ENCODE peak calls at places on chromosomes 4 and X, in seven cellular contexts. D is pancreas; Y is activated CD8-positive, alpha-beta memory T cell treated with anti-CD3 and anti-CD28 coated beads, Interleukin-2, amount 10 ng/mL, durations not matched to agents 7 days and 5 days; H is Right ventricle myocardium superior; P is naive thymus-derived CD8-positive, alpha-beta T cell; F is central memory CD8-positive, alpha-beta T cell; Z is stimulated activated naive CD8-positive, alpha-beta T cell treated with anti-CD3 and anti-CD28 coated beads, Interleukin-15, amount 100 ng/mL, for 72 hours. C is an unnamed sample.

GRCh38 chr4:53116959-53117358 is 248.9 kb downstream of the SCFD2 start:
- ATAC-seq in P (no peak), Y (no peak), H (no peak), D (no peak), Z (no peak), F (no peak), C (no peak)

GRCh38 chr4:81814909-81815539 is 343.3 kb upstream of the RASGEF1B start:
- ATAC-seq in F (no peak), D (no peak), Z (no peak), P (no peak), Y (no peak), H (peak; percentile 55), C (no peak)

GRCh38 chr4:47531954-47532321 is 46.9 kb downstream of the ATP10D start:
- ATAC-seq in Z (no peak), F (no peak), P (no peak), D (no peak), H (peak; percentile 46), Y (peak; percentile 28), C (no peak)

GRCh38 chr4:39036172-39036571 is 4.0 kb upstream of the TMEM156 start:
- ATAC-seq in H (no peak), Y (no peak), P (no peak), D (peak; percentile 67), Z (no peak), F (no peak), C (no peak)

GRCh38 chr4:64158648-64159326 is 250.5 kb downstream of the TECRL start:
- ATAC-seq in D (peak; percentile 67), Y (no peak), P (no peak), F (no peak), H (no peak), Z (no peak), C (no peak)

GRCh38 chrX:119989905-119990408 is 46.4 kb upstream of the NKAP start:
- ATAC-seq in F (no peak), P (peak; percentile 47), H (no peak), D (peak; percentile 35), Y (no peak), Z (peak; percentile 37), C (no peak)

GRCh38 chr4:3526456-3526855 is 5.8 kb downstream of the LRPAP1 start:
- ATAC-seq in D (no peak), F (no peak), Z (no peak), H (no peak), Y (no peak), P (no peak), C (no peak)

GRCh38 chrX:24364326-24364725 is 3.9 kb downstream of the SUPT20HL1 start:
- ATAC-seq in Z (no peak), F (no peak), P (no peak), H (no peak), D (no peak), Y (peak; percentile 12), C (no peak)

GRCh38 chr4:138266948-138267347 is 24.8 kb upstream of the SLC7A11 start:
- ATAC-seq in D (no peak), Z (no peak), P (no peak), Y (no peak), H (no peak), F (no peak), C (no peak)

GRCh38 chr4:104128031-104128849 is 366.5 kb downstream of the CXXC4 start:
- ATAC-seq in D (peak; percentile 51), F (no peak), Y (no peak), P (no peak), H (no peak), Z (no peak), C (no peak)

GRCh38 chrX:74251006-74251930 is 52.7 kb upstream of the ZCCHC13 start:
- ATAC-seq in H (peak; percentile 56), P (no peak), Z (no peak), F (no peak), Y (no peak), D (peak; percentile 59), C (no peak)

GRCh38 chr4:152501846-152502536 is 33.9 kb downstream of the FBXW7 start:
- ATAC-seq in H (no peak), D (no peak), Y (peak; percentile 65), F (no peak), Z (peak; percentile 89), P (no peak), C (peak; percentile 61)

GRCh38 chr4:177413092-177413491 is 29.1 kb downstream of the AGA start:
- ATAC-seq in F (no peak), D (no peak), Y (no peak), H (no peak), Z (no peak), P (no peak), C (no peak)

GRCh38 chr4:11842620-11843263 is 414.0 kb upstream of the HS3ST1 start:
- ATAC-seq in Z (no peak), Y (no peak), D (no peak), H (peak; percentile 32), P (no peak), F (no peak), C (no peak)

GRCh38 chr4:4583606-4584005 is 41.8 kb upstream of the STX18 start:
- ATAC-seq in H (no peak), Z (no peak), Y (no peak), F (no peak), P (no peak), D (no peak), C (no peak)

GRCh38 chr4:147139455-147140198 is 194.0 kb upstream of the TTC29 start:
- ATAC-seq in Z (no peak), Y (no peak), P (no peak), D (no peak), H (no peak), F (no peak), C (no peak)

GRCh38 chr4:116926631-116927295 is 158.6 kb downstream of the TRAM1L1 start:
- ATAC-seq in P (no peak), F (no peak), Y (no peak), Z (no peak), H (no peak), D (peak; percentile 51), C (no peak)

GRCh38 chr4:26015133-26015651 is 101.2 kb downstream of the SMIM20 start:
- ATAC-seq in P (no peak), D (peak; percentile 51), Y (no peak), H (peak; percentile 96), Z (no peak), F (no peak), C (no peak)

GRCh38 chr4:152640058-152640921 is 39.5 kb downstream of the TMEM154 start:
- ATAC-seq in Z (peak; percentile 16), Y (peak; percentile 34), F (no peak), P (no peak), H (peak; percentile 52), D (peak; percentile 90), C (no peak)